ENCODE peak calls at places on chromosomes 16 and 17, in four cellular contexts. R, E, X and L are unnamed samples. For H3K4me1, the result is how much of the 10 kb centered on the place peaks cover.

GRCh38 chr17:4782652-4783051 is 3.5 kb downstream of the VMO1 start:
- DNase-seq in R (no peak), E (no peak), X (no peak), L (no peak)

GRCh38 chr16:642189-643049 is 791 bp downstream of the MCRIP2 start:
- DNase-seq in R (peak), E (peak), X (no peak), L (peak)

GRCh38 chr17:21239680-21240374 is 13.4 kb downstream of the NATD1 start:
- DNase-seq in R (no peak), E (no peak), X (no peak), L (no peak)

GRCh38 chr16:27217256-27217655 is 13.9 kb downstream of the KDM8 start:
- DNase-seq in R (no peak), E (no peak), X (no peak), L (no peak)

GRCh38 chr16:69893086-69893485 is 58.0 kb upstream of the CLEC18A start:
- DNase-seq in R (no peak), E (no peak), X (no peak), L (no peak)

GRCh38 chr17:77645441-77646430 is 312.8 kb upstream of the TNRC6C start:
- DNase-seq in R (no peak), E (no peak), X (no peak), L (no peak)

GRCh38 chr17:73304971-73305786 is 6.6 kb downstream of the CDC42EP4 start:
- DNase-seq in R (no peak), E (peak), X (no peak), L (peak)

GRCh38 chr16:53504665-53505064 is 1.7 kb upstream of the AKTIP start:
- DNase-seq in R (no peak), E (no peak), X (no peak), L (no peak)

GRCh38 chr17:56718515-56718914 is 115.2 kb downstream of the C17orf67 start:
- DNase-seq in R (no peak), E (no peak), X (no peak), L (no peak)

GRCh38 chr17:48375356-48375755 is 54.7 kb downstream of the SKAP1 start:
- DNase-seq in R (no peak), E (no peak), X (no peak), L (no peak)

GRCh38 chr16:28591355-28591754 is 5.5 kb downstream of the SULT1A2 start:
- DNase-seq in R (no peak), E (no peak), X (no peak), L (no peak)

GRCh38 chr16:57143125-57143965 is 42.5 kb downstream of the PSME3IP1 start:
- DNase-seq in R (no peak), E (no peak), X (no peak), L (peak)

GRCh38 chr17:55770220-55770870 is 19.5 kb downstream of the PCTP start:
- DNase-seq in R (no peak), E (no peak), X (no peak), L (no peak)

GRCh38 chr17:75289832-75290337 is 652 bp upstream of the SLC25A19 start:
- DNase-seq in R (peak), E (peak), X (peak), L (peak)

GRCh38 chr16:2712063-2712441 is 8.0 kb downstream of the PRSS27 start:
- DNase-seq in R (no peak), E (no peak), X (no peak), L (no peak)

GRCh38 chr16:85126731-85127662 is 14.7 kb upstream of the CIBAR2 start:
- DNase-seq in R (no peak), E (no peak), X (no peak), L (no peak)

GRCh38 chr16:56911771-56912541 is 20.0 kb upstream of the HERPUD1 start:
- DNase-seq in R (no peak), E (peak), X (no peak), L (peak)

GRCh38 chr16:12172343-12172742 is 195.8 kb downstream of the SNX29 start:
- DNase-seq in R (no peak), E (no peak), X (no peak), L (no peak)

GRCh38 chr17:73821665-73822064 is 177.4 kb upstream of the SDK2 start:
- DNase-seq in R (no peak), E (no peak), X (no peak), L (no peak)

GRCh38 chr16:56682703-56683397 is 580 bp downstream of the MT1X start:
- DNase-seq in R (no peak), E (no peak), X (no peak), L (peak)

GRCh38 chr17:37276475-37276874 is 99.3 kb upstream of the C17orf78 start:
- DNase-seq in R (no peak), E (no peak), X (no peak), L (no peak)

GRCh38 chr16:50114357-50115129 is 38.6 kb upstream of the TENT4B start:
- DNase-seq in R (no peak), E (no peak), X (no peak), L (no peak)

GRCh38 chr17:33192961-33193911 is 99.9 kb downstream of the ASIC2 start:
- DNase-seq in R (no peak), E (no peak), X (no peak), L (no peak)

GRCh38 chr16:84421081-84421937 is 53.0 kb downstream of the ATP2C2 start:
- DNase-seq in R (no peak), E (no peak), X (no peak), L (no peak)

GRCh38 chr16:66996324-66996982 is 8.1 kb downstream of the CES4A start:
- DNase-seq in R (peak), E (peak), X (no peak), L (no peak)

GRCh38 chr16:13959626-13960025 is 39.7 kb downstream of the ERCC4 start:
- DNase-seq in R (no peak), E (no peak), X (no peak), L (no peak)

GRCh38 chr17:58337600-58338453 is 9.2 kb upstream of the TSPOAP1 start:
- DNase-seq in R (peak), E (peak), X (no peak), L (peak)

GRCh38 chr16:85687651-85688471 is 893 bp downstream of the GINS2 start:
- DNase-seq in R (no peak), E (no peak), X (no peak), L (peak)

GRCh38 chr17:57243171-57243622 is 13.1 kb upstream of the MSI2 start:
- DNase-seq in R (peak), E (peak), X (peak), L (peak)

GRCh38 chr17:49980703-49981197 is 11.8 kb downstream of the DLX4 start:
- DNase-seq in R (no peak), E (no peak), X (no peak), L (no peak)

GRCh38 chr17:72119963-72120877 is 600 bp upstream of the SOX9 start:
- DNase-seq in R (peak), E (peak), X (no peak), L (peak)

GRCh38 chr17:2947996-2948550 is 115.3 kb downstream of the OR1D5 start:
- DNase-seq in R (no peak), E (no peak), X (no peak), L (no peak)

GRCh38 chr16:3874794-3875692 is 5.5 kb downstream of the CREBBP start:
- DNase-seq in R (no peak), E (no peak), X (no peak), L (no peak)

GRCh38 chr16:3874242-3874641 is 6.3 kb downstream of the CREBBP start:
- DNase-seq in R (no peak), E (no peak), X (no peak), L (peak)

GRCh38 chr16:3878610-3879009 is 1.9 kb downstream of the CREBBP start:
- DNase-seq in R (no peak), E (no peak), X (no peak), L (no peak)

GRCh38 chr16:3876160-3876559 is 4.4 kb downstream of the CREBBP start:
- DNase-seq in R (no peak), E (no peak), X (no peak), L (no peak)

DNA sequence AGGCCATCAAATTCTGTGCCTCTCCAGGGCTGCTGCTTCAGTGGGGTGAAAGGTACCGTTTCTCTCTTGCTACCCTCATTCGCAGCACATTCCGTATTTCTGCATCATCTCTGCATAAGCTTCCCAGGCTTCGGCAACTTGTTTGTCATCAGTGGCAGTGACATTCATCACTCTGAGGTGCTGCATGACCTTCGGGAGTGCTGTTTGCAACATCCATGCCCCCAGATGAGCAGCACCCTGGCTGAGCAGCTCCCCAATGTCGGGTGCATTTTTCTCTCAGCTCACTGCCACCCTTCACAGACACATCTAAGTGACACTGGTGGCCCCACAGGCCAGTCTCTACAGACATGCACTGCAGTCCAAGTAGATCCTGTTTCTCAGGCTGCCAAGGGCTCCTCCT is 3.8 kb downstream of the CREBBP start:
- DNase-seq in R (no peak), E (no peak), X (no peak), L (no peak)
- H3K4me1 ChIP-seq in R (under half), E (half or more), X (half or more), L (under half)

DNA sequence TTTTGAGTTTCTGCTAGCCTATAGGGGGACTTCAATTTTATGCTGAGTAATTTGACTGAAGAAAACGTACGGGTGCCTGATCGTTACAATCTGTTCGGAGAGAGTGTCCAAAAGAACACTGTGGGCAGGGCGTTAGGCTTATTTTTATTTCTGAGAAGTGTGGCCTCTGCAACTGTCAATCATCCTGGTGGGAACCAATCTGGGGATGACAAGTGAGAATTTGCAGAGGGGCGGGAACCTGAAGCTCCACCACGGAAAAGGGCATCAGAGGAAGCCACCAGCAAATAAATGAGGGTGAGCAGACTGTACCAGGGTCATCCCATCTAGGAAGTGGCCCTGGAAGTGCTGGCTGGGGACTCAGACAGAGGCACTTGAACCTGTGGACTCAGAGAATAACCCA is 12.0 kb upstream of the CDYL2 start:
- DNase-seq in R (no peak), E (no peak), X (no peak), L (no peak)
- TF ChIP-seq POLR2AphosphoS5 in R (no peak), E (no peak), X (no peak), L (no peak)

DNA sequence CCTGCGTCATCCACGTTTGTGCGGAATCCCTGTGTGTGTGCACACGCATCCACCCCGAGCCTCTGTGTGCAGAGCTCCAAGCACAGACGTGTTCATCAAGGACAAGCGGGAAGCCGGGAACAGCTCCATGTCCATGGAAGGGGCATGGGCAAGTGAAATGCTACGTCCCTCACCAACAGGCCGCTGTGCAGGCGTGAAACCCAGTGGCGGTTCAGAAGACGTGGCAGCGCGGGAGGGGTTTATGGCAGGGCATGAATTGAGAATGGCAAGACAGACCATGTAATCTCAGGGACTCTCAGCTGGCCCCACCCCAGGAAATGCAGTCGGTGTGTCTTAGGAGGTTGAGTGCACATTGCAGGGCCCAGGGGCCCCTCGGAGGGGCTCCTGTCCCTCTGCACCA is 52.7 kb downstream of the TBC1D16 start:
- DNase-seq in R (no peak), E (no peak), X (no peak), L (no peak)
- H3K4me1 ChIP-seq in R (under half), E (under half), X (under half), L (under half)

GRCh38 chr17:39196191-39196819 is 1.2 kb downstream of the CACNB1 start:
- DNase-seq in R (no peak), E (no peak), X (no peak), L (peak)

GRCh38 chr17:39198186-39198566 is 707 bp upstream of the CACNB1 start:
- DNase-seq in R (no peak), E (no peak), X (no peak), L (no peak)

GRCh38 chr17:39195568-39196160 is 1.8 kb downstream of the CACNB1 start:
- DNase-seq in R (no peak), E (no peak), X (no peak), L (peak)

GRCh38 chr17:39196820-39197331 is 593 bp downstream of the CACNB1 start:
- DNase-seq in R (no peak), E (no peak), X (no peak), L (peak)

GRCh38 chr17:39197380-39198185 is at the start of gene CACNB1:
- DNase-seq in R (peak), E (peak), X (no peak), L (peak)
- TF ChIP-seq POLR2AphosphoS5 in R (peak), E (peak), X (no peak), L (peak)

GRCh38 chr16:75110637-75111513 is 5.7 kb downstream of the LDHD start:
- DNase-seq in R (peak), E (peak), X (peak), L (peak)
- H3K4me1 ChIP-seq in R (under half), E (half or more), X (half or more), L (under half)

GRCh38 chr16:72988568-72988967 is 59.4 kb downstream of the ZFHX3 start:
- DNase-seq in R (no peak), E (no peak), X (no peak), L (no peak)

GRCh38 chr16:72985148-72985882 is 62.6 kb downstream of the ZFHX3 start:
- DNase-seq in R (no peak), E (no peak), X (no peak), L (no peak)

GRCh38 chr16:72989203-72989991 is 58.5 kb downstream of the ZFHX3 start:
- DNase-seq in R (peak), E (no peak), X (no peak), L (no peak)

GRCh38 chr16:72986011-72986410 is 61.9 kb downstream of the ZFHX3 start:
- DNase-seq in R (peak), E (no peak), X (no peak), L (no peak)

GRCh38 chr16:72987480-72987901 is 60.4 kb downstream of the ZFHX3 start:
- DNase-seq in R (peak), E (no peak), X (no peak), L (no peak)
- TF ChIP-seq POLR2AphosphoS5 in R (peak), E (no peak), X (no peak), L (no peak)